ENCODE peak calls at places on chromosomes 6 and 20, in five cellular contexts. One of them, this sample, is unnamed.

GRCh38 chr6:67131827-67132226 is 1424.8 kb upstream of the EYS start:
- DNase-seq in progenitor cell of endocrine pancreas: no peak
- DNase-seq in retinal pigment epithelial cell: no peak
- DNase-seq in CD4-positive, alpha-beta T cell: no peak
- DNase-seq in HFFc6: no peak
- DNase-seq in this sample: no peak

GRCh38 chr6:124963416-124964083 is 1.3 kb downstream of the RNF217 start:
- DNase-seq in progenitor cell of endocrine pancreas: no peak
- DNase-seq in retinal pigment epithelial cell: no peak
- DNase-seq in CD4-positive, alpha-beta T cell: no peak
- DNase-seq in HFFc6: peak
- DNase-seq in this sample: no peak

GRCh38 chr6:112443118-112443641 is 96.0 kb downstream of the RFPL4B start:
- DNase-seq in progenitor cell of endocrine pancreas: no peak
- DNase-seq in retinal pigment epithelial cell: peak
- DNase-seq in CD4-positive, alpha-beta T cell: no peak
- DNase-seq in HFFc6: no peak
- DNase-seq in this sample: no peak

GRCh38 chr20:9981834-9982233 is 53.0 kb upstream of the ANKEF1 start:
- DNase-seq in progenitor cell of endocrine pancreas: no peak
- DNase-seq in retinal pigment epithelial cell: no peak
- DNase-seq in CD4-positive, alpha-beta T cell: no peak
- DNase-seq in HFFc6: no peak
- DNase-seq in this sample: no peak

GRCh38 chr20:46220808-46221207 is 87.5 kb downstream of the CDH22 start:
- DNase-seq in progenitor cell of endocrine pancreas: no peak
- DNase-seq in retinal pigment epithelial cell: no peak
- DNase-seq in CD4-positive, alpha-beta T cell: no peak
- DNase-seq in HFFc6: no peak
- DNase-seq in this sample: no peak

GRCh38 chr6:110944681-110945151 is 13.8 kb upstream of the GTF3C6 start:
- DNase-seq in progenitor cell of endocrine pancreas: no peak
- DNase-seq in retinal pigment epithelial cell: peak
- DNase-seq in CD4-positive, alpha-beta T cell: no peak
- DNase-seq in HFFc6: peak
- DNase-seq in this sample: no peak

GRCh38 chr6:13524801-13525508 is 37.6 kb upstream of the GFOD1 start:
- DNase-seq in progenitor cell of endocrine pancreas: no peak
- DNase-seq in retinal pigment epithelial cell: no peak
- DNase-seq in CD4-positive, alpha-beta T cell: no peak
- DNase-seq in HFFc6: no peak
- DNase-seq in this sample: no peak

GRCh38 chr6:26054937-26055669 is 32.1 kb upstream of the HFE start:
- DNase-seq in progenitor cell of endocrine pancreas: peak
- DNase-seq in retinal pigment epithelial cell: peak
- DNase-seq in CD4-positive, alpha-beta T cell: peak
- DNase-seq in HFFc6: peak
- DNase-seq in this sample: peak

GRCh38 chr6:31680226-31680840 is 534 bp downstream of the LY6G5C start:
- DNase-seq in progenitor cell of endocrine pancreas: no peak
- DNase-seq in retinal pigment epithelial cell: no peak
- DNase-seq in CD4-positive, alpha-beta T cell: no peak
- DNase-seq in HFFc6: no peak
- DNase-seq in this sample: no peak

GRCh38 chr6:158818580-158819212 is 472 bp downstream of the EZR start:
- DNase-seq in progenitor cell of endocrine pancreas: peak
- DNase-seq in retinal pigment epithelial cell: no peak
- DNase-seq in CD4-positive, alpha-beta T cell: peak
- DNase-seq in HFFc6: peak
- DNase-seq in this sample: peak

GRCh38 chr6:138378463-138378862 is 758 bp downstream of the SMIM28 start:
- DNase-seq in progenitor cell of endocrine pancreas: no peak
- DNase-seq in retinal pigment epithelial cell: no peak
- DNase-seq in CD4-positive, alpha-beta T cell: no peak
- DNase-seq in HFFc6: no peak
- DNase-seq in this sample: no peak

GRCh38 chr20:34216382-34216742 is 24.9 kb upstream of the ASIP start:
- DNase-seq in progenitor cell of endocrine pancreas: no peak
- DNase-seq in retinal pigment epithelial cell: no peak
- DNase-seq in CD4-positive, alpha-beta T cell: no peak
- DNase-seq in HFFc6: no peak
- DNase-seq in this sample: no peak

GRCh38 chr6:99745651-99746050 is 139.0 kb downstream of the PRDM13 start:
- DNase-seq in progenitor cell of endocrine pancreas: no peak
- DNase-seq in retinal pigment epithelial cell: peak
- DNase-seq in CD4-positive, alpha-beta T cell: no peak
- DNase-seq in HFFc6: peak
- DNase-seq in this sample: no peak

GRCh38 chr6:43579171-43579570 is 3.2 kb downstream of the POLH start:
- DNase-seq in progenitor cell of endocrine pancreas: no peak
- DNase-seq in retinal pigment epithelial cell: no peak
- DNase-seq in CD4-positive, alpha-beta T cell: no peak
- DNase-seq in HFFc6: peak
- DNase-seq in this sample: no peak

GRCh38 chr6:7106752-7107577 is 796 bp upstream of the RREB1 start:
- DNase-seq in progenitor cell of endocrine pancreas: peak
- DNase-seq in retinal pigment epithelial cell: no peak
- DNase-seq in CD4-positive, alpha-beta T cell: peak
- DNase-seq in HFFc6: peak
- DNase-seq in this sample: no peak

GRCh38 chr20:24832518-24832917 is 116.6 kb upstream of the CST7 start:
- DNase-seq in progenitor cell of endocrine pancreas: no peak
- DNase-seq in retinal pigment epithelial cell: no peak
- DNase-seq in CD4-positive, alpha-beta T cell: no peak
- DNase-seq in HFFc6: no peak
- DNase-seq in this sample: no peak

GRCh38 chr6:113359155-113360140 is 497.7 kb upstream of the MARCKS start:
- DNase-seq in progenitor cell of endocrine pancreas: no peak
- DNase-seq in retinal pigment epithelial cell: peak
- DNase-seq in CD4-positive, alpha-beta T cell: no peak
- DNase-seq in HFFc6: peak
- DNase-seq in this sample: no peak

DNA sequence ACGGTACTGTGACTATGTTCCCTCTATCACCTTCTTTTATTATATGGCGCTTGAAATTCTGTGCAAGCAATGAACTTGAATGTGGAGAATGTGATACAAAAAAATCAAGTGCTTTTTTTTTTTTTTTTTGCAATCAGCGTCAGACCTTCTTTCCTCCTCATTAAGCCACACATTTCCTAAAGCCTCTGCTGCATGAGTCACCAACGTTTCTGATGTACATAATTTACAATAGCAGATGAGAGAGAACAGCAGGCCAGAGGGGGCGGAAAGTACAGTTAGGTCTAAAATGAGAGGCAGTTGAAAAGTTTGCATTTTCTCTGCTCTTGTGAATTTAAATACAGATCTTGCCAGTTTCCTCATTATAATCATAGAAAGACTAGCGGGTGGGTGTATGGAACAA is 114.6 kb upstream of the RIPOR2 start:
- DNase-seq in progenitor cell of endocrine pancreas: no peak
- DNase-seq in retinal pigment epithelial cell: peak
- DNase-seq in CD4-positive, alpha-beta T cell: no peak
- DNase-seq in HFFc6: peak
- DNase-seq in this sample: no peak
- TF ChIP-seq CTCF in progenitor cell of endocrine pancreas: no peak
- TF ChIP-seq CTCF in retinal pigment epithelial cell: no peak
- TF ChIP-seq CTCF in CD4-positive, alpha-beta T cell: no peak
- TF ChIP-seq CTCF in HFFc6: no peak
- TF ChIP-seq CTCF in this sample: no peak

GRCh38 chr6:45500924-45501816 is 123.4 kb upstream of the SUPT3H start:
- DNase-seq in progenitor cell of endocrine pancreas: no peak
- DNase-seq in retinal pigment epithelial cell: no peak
- DNase-seq in CD4-positive, alpha-beta T cell: no peak
- DNase-seq in HFFc6: no peak
- DNase-seq in this sample: no peak
- TF ChIP-seq CTCF in progenitor cell of endocrine pancreas: peak
- TF ChIP-seq CTCF in retinal pigment epithelial cell: peak
- TF ChIP-seq CTCF in CD4-positive, alpha-beta T cell: no peak
- TF ChIP-seq CTCF in HFFc6: no peak
- TF ChIP-seq CTCF in this sample: peak

GRCh38 chr6:33173228-33174180 is 18.8 kb downstream of the COL11A2 start:
- DNase-seq in progenitor cell of endocrine pancreas: no peak
- DNase-seq in retinal pigment epithelial cell: no peak
- DNase-seq in CD4-positive, alpha-beta T cell: no peak
- DNase-seq in HFFc6: no peak
- DNase-seq in this sample: no peak

GRCh38 chr6:33176906-33177305 is 15.4 kb downstream of the COL11A2 start:
- DNase-seq in progenitor cell of endocrine pancreas: no peak
- DNase-seq in retinal pigment epithelial cell: no peak
- DNase-seq in CD4-positive, alpha-beta T cell: no peak
- DNase-seq in HFFc6: no peak
- DNase-seq in this sample: no peak

GRCh38 chr6:33174784-33175183 is 17.5 kb downstream of the COL11A2 start:
- DNase-seq in progenitor cell of endocrine pancreas: no peak
- DNase-seq in retinal pigment epithelial cell: no peak
- DNase-seq in CD4-positive, alpha-beta T cell: no peak
- DNase-seq in HFFc6: no peak
- DNase-seq in this sample: no peak

GRCh38 chr6:33177552-33178446 is 14.5 kb downstream of the COL11A2 start:
- DNase-seq in progenitor cell of endocrine pancreas: no peak
- DNase-seq in retinal pigment epithelial cell: no peak
- DNase-seq in CD4-positive, alpha-beta T cell: no peak
- DNase-seq in HFFc6: no peak
- DNase-seq in this sample: no peak

DNA sequence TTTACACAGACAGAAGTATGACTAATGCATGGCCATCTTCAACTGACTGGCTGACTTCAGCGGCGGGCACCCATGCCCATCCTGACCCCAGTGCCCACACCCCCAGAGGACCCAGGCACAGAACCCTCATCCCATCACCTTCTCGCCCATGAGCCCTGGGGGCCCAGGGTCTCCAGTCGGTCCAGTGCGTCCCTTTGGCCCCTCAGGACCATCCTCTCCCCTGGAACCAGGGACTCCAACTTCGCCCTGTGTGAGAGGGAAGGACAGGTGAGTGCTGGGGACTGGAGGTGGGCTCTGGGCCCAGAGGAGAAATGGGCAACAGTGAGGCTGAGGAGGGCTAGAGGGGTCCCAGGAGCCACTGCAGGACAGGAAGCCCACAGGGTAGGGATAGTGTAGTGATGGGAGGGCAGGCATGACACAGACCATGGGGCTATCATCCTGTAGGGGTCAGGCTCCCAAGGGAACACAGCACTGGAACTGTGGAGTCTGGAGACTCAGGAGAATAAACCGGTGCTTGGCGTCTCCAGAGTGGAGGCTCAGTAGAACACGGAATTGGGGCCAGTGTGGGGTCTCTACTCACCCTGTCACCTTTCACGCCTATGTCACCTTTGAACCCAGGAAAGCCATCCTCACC is 16.7 kb downstream of the COL11A2 start:
- DNase-seq in progenitor cell of endocrine pancreas: no peak
- DNase-seq in retinal pigment epithelial cell: no peak
- DNase-seq in CD4-positive, alpha-beta T cell: no peak
- DNase-seq in HFFc6: no peak
- DNase-seq in this sample: no peak
- TF ChIP-seq CTCF in progenitor cell of endocrine pancreas: no peak
- TF ChIP-seq CTCF in retinal pigment epithelial cell: peak
- TF ChIP-seq CTCF in CD4-positive, alpha-beta T cell: no peak
- TF ChIP-seq CTCF in HFFc6: peak
- TF ChIP-seq CTCF in this sample: no peak

GRCh38 chr6:144840619-144841018 is 555.5 kb downstream of the UTRN start:
- DNase-seq in progenitor cell of endocrine pancreas: no peak
- DNase-seq in retinal pigment epithelial cell: no peak
- DNase-seq in CD4-positive, alpha-beta T cell: no peak
- DNase-seq in HFFc6: no peak
- DNase-seq in this sample: no peak
- TF ChIP-seq CTCF in progenitor cell of endocrine pancreas: no peak
- TF ChIP-seq CTCF in retinal pigment epithelial cell: no peak
- TF ChIP-seq CTCF in CD4-positive, alpha-beta T cell: no peak
- TF ChIP-seq CTCF in HFFc6: no peak
- TF ChIP-seq CTCF in this sample: no peak

GRCh38 chr6:89494131-89494793 is 61.3 kb downstream of the ANKRD6 start:
- DNase-seq in progenitor cell of endocrine pancreas: no peak
- DNase-seq in retinal pigment epithelial cell: no peak
- DNase-seq in CD4-positive, alpha-beta T cell: no peak
- DNase-seq in HFFc6: no peak
- DNase-seq in this sample: no peak
- TF ChIP-seq CTCF in progenitor cell of endocrine pancreas: peak
- TF ChIP-seq CTCF in retinal pigment epithelial cell: peak
- TF ChIP-seq CTCF in CD4-positive, alpha-beta T cell: no peak
- TF ChIP-seq CTCF in HFFc6: peak
- TF ChIP-seq CTCF in this sample: peak

GRCh38 chr20:44093249-44093582 is 93.8 kb downstream of the JPH2 start:
- DNase-seq in progenitor cell of endocrine pancreas: no peak
- DNase-seq in retinal pigment epithelial cell: no peak
- DNase-seq in CD4-positive, alpha-beta T cell: no peak
- DNase-seq in HFFc6: no peak
- DNase-seq in this sample: no peak
- TF ChIP-seq CTCF in progenitor cell of endocrine pancreas: no peak
- TF ChIP-seq CTCF in retinal pigment epithelial cell: no peak
- TF ChIP-seq CTCF in CD4-positive, alpha-beta T cell: peak
- TF ChIP-seq CTCF in HFFc6: peak
- TF ChIP-seq CTCF in this sample: no peak

GRCh38 chr20:15380770-15381169 is 1043.4 kb upstream of the FLRT3 start:
- DNase-seq in progenitor cell of endocrine pancreas: no peak
- DNase-seq in retinal pigment epithelial cell: no peak
- DNase-seq in CD4-positive, alpha-beta T cell: no peak
- DNase-seq in HFFc6: no peak
- DNase-seq in this sample: no peak

GRCh38 chr20:15375836-15376235 is 1038.4 kb upstream of the FLRT3 start:
- DNase-seq in progenitor cell of endocrine pancreas: no peak
- DNase-seq in retinal pigment epithelial cell: no peak
- DNase-seq in CD4-positive, alpha-beta T cell: no peak
- DNase-seq in HFFc6: no peak
- DNase-seq in this sample: no peak

GRCh38 chr20:15379897-15380296 is 1042.5 kb upstream of the FLRT3 start:
- DNase-seq in progenitor cell of endocrine pancreas: no peak
- DNase-seq in retinal pigment epithelial cell: no peak
- DNase-seq in CD4-positive, alpha-beta T cell: no peak
- DNase-seq in HFFc6: no peak
- DNase-seq in this sample: no peak

GRCh38 chr20:15378151-15378550 is 1040.7 kb upstream of the FLRT3 start:
- DNase-seq in progenitor cell of endocrine pancreas: no peak
- DNase-seq in retinal pigment epithelial cell: no peak
- DNase-seq in CD4-positive, alpha-beta T cell: no peak
- DNase-seq in HFFc6: no peak
- DNase-seq in this sample: no peak
- TF ChIP-seq CTCF in progenitor cell of endocrine pancreas: no peak
- TF ChIP-seq CTCF in retinal pigment epithelial cell: peak
- TF ChIP-seq CTCF in CD4-positive, alpha-beta T cell: no peak
- TF ChIP-seq CTCF in HFFc6: no peak
- TF ChIP-seq CTCF in this sample: no peak

DNA sequence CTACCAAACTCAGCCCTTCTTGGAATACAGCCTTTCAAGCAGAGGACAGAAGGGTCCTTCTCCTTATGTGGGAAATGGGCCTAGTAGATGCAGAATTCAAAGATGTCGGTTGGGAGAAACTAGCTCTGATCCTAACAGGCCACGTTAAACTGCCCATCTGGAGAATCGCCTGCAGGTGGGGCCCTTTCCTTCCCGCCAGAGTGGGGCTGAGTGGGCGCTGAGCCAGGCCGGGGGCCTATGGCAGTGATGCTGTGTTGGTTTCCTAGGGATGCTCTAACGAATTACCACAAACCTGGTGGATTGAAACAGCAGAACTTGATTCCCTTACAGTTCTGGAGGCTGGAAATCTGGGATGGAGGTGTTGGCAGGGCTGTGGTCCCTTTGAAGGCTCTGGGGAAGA is 9.1 kb downstream of the MAPK13 start:
- DNase-seq in progenitor cell of endocrine pancreas: no peak
- DNase-seq in retinal pigment epithelial cell: no peak
- DNase-seq in CD4-positive, alpha-beta T cell: no peak
- DNase-seq in HFFc6: no peak
- DNase-seq in this sample: peak
- TF ChIP-seq CTCF in progenitor cell of endocrine pancreas: peak
- TF ChIP-seq CTCF in retinal pigment epithelial cell: peak
- TF ChIP-seq CTCF in CD4-positive, alpha-beta T cell: no peak
- TF ChIP-seq CTCF in HFFc6: peak
- TF ChIP-seq CTCF in this sample: no peak

This sample was measured in mesothelial cell of epicardium.